ENCODE peak calls at places on chromosomes 3 and 15, in four cellular contexts. C is HepG2, H is HCT116, Z is AG09319. A is an unnamed sample.

GRCh38 chr15:25362545-25362944 is 76.3 kb downstream of the UBE3A start:
- DNase-seq in Z (no peak), H (no peak), C (no peak), A (no peak)

GRCh38 chr3:158791259-158791920 is 10.5 kb upstream of the MFSD1 start:
- DNase-seq in C (peak), H (peak), Z (no peak), A (peak)

GRCh38 chr3:98587654-98588532 is 5.5 kb downstream of the CPOX start:
- DNase-seq in C (no peak), Z (no peak), H (no peak), A (no peak)

GRCh38 chr3:88678747-88679146 is 428.7 kb upstream of the EPHA3 start:
- DNase-seq in C (no peak), H (no peak), Z (no peak), A (no peak)

GRCh38 chr3:197309528-197310361 is 11.3 kb upstream of the DLG1 start:
- DNase-seq in C (no peak), Z (peak), H (peak), A (peak)

GRCh38 chr15:66830358-66830757 is 128.3 kb downstream of the SMAD6 start:
- DNase-seq in H (no peak), C (no peak), Z (no peak), A (no peak)

GRCh38 chr3:71389911-71390573 is 193.5 kb downstream of the FOXP1 start:
- DNase-seq in C (peak), H (no peak), Z (no peak), A (peak)

GRCh38 chr3:177942911-177943310 is 593.3 kb upstream of the KCNMB2 start:
- DNase-seq in H (no peak), C (no peak), Z (no peak), A (no peak)

GRCh38 chr15:71705151-71705550 is 105.2 kb upstream of the NR2E3 start:
- DNase-seq in C (no peak), H (no peak), Z (no peak), A (no peak)

GRCh38 chr3:50157821-50158556 is 2.9 kb downstream of the SEMA3F start:
- DNase-seq in C (no peak), Z (no peak), H (no peak), A (no peak)

GRCh38 chr3:80097674-80098073 is 329.9 kb upstream of the ROBO1 start:
- DNase-seq in H (no peak), Z (no peak), C (no peak), A (no peak)

GRCh38 chr15:73637527-73637926 is 4.3 kb upstream of the NPTN start:
- DNase-seq in Z (no peak), C (no peak), H (no peak), A (no peak)

GRCh38 chr15:66186049-66186825 is 67.3 kb downstream of the MEGF11 start:
- DNase-seq in H (no peak), Z (no peak), C (no peak), A (no peak)

GRCh38 chr15:98620020-98620419 is 28.3 kb upstream of the IGF1R start:
- DNase-seq in Z (no peak), C (no peak), H (no peak), A (no peak)

GRCh38 chr3:31275038-31275562 is 257.6 kb upstream of the STT3B start:
- DNase-seq in Z (no peak), H (no peak), C (peak), A (peak)

GRCh38 chr3:197889204-197889930 is 60.6 kb upstream of the RPL35A start:
- DNase-seq in H (peak), Z (no peak), C (no peak), A (no peak)

GRCh38 chr3:23264413-23264812 is 61.3 kb downstream of the UBE2E2 start:
- DNase-seq in Z (no peak), H (no peak), C (no peak), A (peak)

GRCh38 chr3:51354172-51354571 is 30.9 kb upstream of the MANF start:
- DNase-seq in Z (no peak), C (no peak), H (no peak), A (no peak)

GRCh38 chr3:138511990-138512389 is 77.6 kb downstream of the ESYT3 start:
- DNase-seq in Z (no peak), H (no peak), C (no peak), A (no peak)

GRCh38 chr3:58074997-58075396 is 66.8 kb downstream of the FLNB start:
- DNase-seq in H (no peak), C (no peak), Z (no peak), A (no peak)

GRCh38 chr3:177382944-177383343 is 185.7 kb upstream of the TBL1XR1 start:
- DNase-seq in C (no peak), H (no peak), Z (no peak), A (no peak)

GRCh38 chr15:101540480-101541239 is 51.2 kb upstream of the PCSK6 start:
- DNase-seq in Z (no peak), C (peak), H (no peak), A (no peak)

GRCh38 chr3:8554725-8555621 is 53.4 kb downstream of the LMCD1 start:
- DNase-seq in Z (peak), H (no peak), C (no peak), A (peak)

GRCh38 chr3:55481067-55481917 is 5.8 kb downstream of the WNT5A start:
- DNase-seq in Z (peak), C (no peak), H (no peak), A (peak)

GRCh38 chr3:24680214-24680967 is 185.7 kb upstream of the THRB start:
- DNase-seq in H (peak), Z (no peak), C (peak), A (no peak)

GRCh38 chr3:109356442-109357155 is 19.3 kb upstream of the DPPA4 start:
- DNase-seq in H (no peak), Z (no peak), C (no peak), A (no peak)

GRCh38 chr3:67657192-67657591 is 2.8 kb upstream of the SUCLG2 start:
- DNase-seq in Z (no peak), C (no peak), H (no peak), A (no peak)

GRCh38 chr3:187130346-187131066 is 8.8 kb downstream of the RPL39L start:
- DNase-seq in H (no peak), Z (no peak), C (no peak), A (no peak)

GRCh38 chr3:185024406-185024805 is 128.5 kb downstream of the C3orf70 start:
- DNase-seq in C (no peak), Z (no peak), H (no peak), A (no peak)

GRCh38 chr15:60507596-60508424 is 28.9 kb upstream of the ICE2 start:
- DNase-seq in H (peak), C (peak), Z (peak), A (peak)

GRCh38 chr3:53224026-53224425 is 31.8 kb downstream of the TKT start:
- DNase-seq in Z (no peak), H (no peak), C (no peak), A (no peak)

GRCh38 chr3:72633534-72633933 is 214.7 kb downstream of the SHQ1 start:
- DNase-seq in H (no peak), Z (no peak), C (no peak), A (no peak)

GRCh38 chr15:23497710-23498111 is 50.7 kb upstream of the GOLGA6L2 start:
- DNase-seq in C (no peak), H (no peak), Z (no peak), A (no peak)
- TF ChIP-seq CTCF in C (peak), H (peak), Z (peak), A (peak)

DNA sequence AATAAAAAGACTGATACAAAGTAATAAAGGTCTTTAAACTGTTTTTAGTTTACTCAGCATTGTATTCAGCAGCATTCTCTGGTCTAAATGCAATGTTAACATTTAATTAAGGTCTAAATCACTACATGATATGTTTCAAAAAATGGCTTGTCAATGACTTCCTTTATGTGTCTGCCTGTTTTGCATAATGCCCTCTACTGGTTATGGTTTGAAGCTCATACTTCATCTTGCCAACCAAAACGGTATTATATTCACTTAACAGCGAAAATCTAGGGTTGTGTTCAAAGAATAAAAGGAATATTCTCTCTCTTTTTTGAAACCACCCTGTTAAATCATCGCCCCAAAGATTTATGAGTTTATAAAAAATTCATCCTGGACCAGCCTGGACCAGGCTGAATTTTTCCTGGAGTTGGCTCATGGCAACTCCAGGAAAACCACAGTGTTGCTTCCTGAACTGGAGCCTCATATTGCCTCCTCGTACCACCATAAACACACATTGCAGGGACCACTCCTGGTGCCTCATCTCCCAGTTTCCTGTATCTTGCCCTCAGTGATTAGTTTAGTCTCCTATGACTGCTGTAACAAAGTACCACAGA is 6.7 kb upstream of the NCEH1 start:
- DNase-seq in C (peak), H (peak), Z (no peak), A (no peak)
- TF ChIP-seq CTCF in C (peak), H (peak), Z (peak), A (peak)

GRCh38 chr3:107882881-107883280 is 207.9 kb downstream of the CD47 start:
- DNase-seq in Z (no peak), H (no peak), C (no peak), A (no peak)
- TF ChIP-seq CTCF in Z (no peak), H (no peak), C (no peak), A (no peak)

GRCh38 chr3:42680806-42681205 is 4.5 kb upstream of the KLHL40 start:
- DNase-seq in H (no peak), C (no peak), Z (no peak), A (no peak)
- TF ChIP-seq CTCF in H (no peak), C (no peak), Z (no peak), A (no peak)

DNA sequence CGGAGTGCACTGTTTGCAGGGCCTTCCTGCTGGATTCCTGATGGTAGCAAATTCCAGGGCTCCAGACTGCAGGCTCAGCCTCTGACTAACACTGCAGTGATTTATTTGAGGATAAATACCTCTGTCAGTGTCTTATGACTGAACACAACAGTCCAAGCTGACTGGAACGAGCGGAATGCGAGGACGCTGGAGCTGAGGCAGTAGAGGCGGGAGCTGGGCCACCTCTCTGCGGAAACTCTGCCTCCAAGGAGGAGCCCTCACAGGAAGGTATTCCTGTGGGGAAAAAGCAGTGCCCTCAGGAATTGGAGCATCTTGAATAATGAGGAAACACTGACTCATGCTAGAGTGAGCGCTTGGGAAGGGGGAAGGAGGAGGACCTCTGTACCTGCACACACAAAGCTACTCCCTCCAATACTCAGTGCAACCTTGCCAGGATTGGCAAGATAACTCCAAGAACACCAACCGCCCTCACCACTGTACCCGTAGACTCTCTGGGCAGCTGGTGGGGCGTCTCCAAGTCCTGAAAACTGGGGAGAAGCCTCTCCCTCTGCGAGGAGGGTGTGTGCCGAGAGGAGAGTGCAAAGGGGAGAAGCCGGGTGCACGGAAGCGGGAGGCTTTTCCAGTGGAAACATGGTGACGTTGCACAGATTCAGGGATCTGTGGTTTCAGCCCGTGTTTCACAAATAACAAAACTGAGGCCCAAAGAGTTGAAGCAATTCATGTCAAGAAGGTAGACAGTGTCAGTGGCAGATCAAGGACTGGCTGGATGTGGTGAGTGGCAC is 43.0 kb downstream of the VGLL4 start:
- DNase-seq in H (peak), C (peak), Z (peak), A (peak)
- TF ChIP-seq CTCF in H (no peak), C (no peak), Z (no peak), A (no peak)

GRCh38 chr15:82804575-82804949 is 1.3 kb downstream of the FSD2 start:
- DNase-seq in C (peak), Z (no peak), H (no peak), A (no peak)

GRCh38 chr15:82807920-82808633 is 1.4 kb upstream of the WHAMM start:
- DNase-seq in Z (no peak), C (no peak), H (no peak), A (no peak)

GRCh38 chr15:82808634-82809041 is 790 bp upstream of the WHAMM start:
- DNase-seq in H (no peak), C (peak), Z (no peak), A (no peak)

GRCh38 chr15:82803793-82804574 is 1.9 kb downstream of the FSD2 start:
- DNase-seq in Z (no peak), C (no peak), H (no peak), A (no peak)

DNA sequence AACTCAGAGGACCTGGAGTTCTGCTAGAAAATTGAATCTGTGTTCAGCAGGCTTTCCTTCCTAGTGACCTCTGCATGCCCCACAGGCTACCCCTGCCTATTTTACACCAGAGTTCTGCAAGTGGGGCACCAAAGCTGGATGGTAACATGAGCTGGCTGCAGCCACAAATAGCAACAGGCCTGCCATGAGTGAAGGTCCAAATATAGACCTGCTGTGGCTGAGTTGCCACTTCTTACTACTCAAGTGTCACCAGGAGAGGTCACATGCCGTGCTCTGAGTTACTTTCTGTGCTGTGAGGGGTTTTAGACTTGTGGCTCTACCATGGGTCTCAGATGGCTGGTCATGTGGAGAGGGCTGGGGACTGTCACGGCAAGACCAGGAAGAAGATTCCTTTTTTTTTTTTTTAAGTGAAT is at the start of gene FSD2:
- DNase-seq in C (no peak), H (no peak), Z (no peak), A (no peak)
- TF ChIP-seq CTCF in C (no peak), H (no peak), Z (no peak), A (no peak)

GRCh38 chr3:141729240-141729639 is 8.9 kb upstream of the RNF7 start:
- DNase-seq in C (no peak), Z (no peak), H (no peak), A (no peak)
- TF ChIP-seq CTCF in C (peak), Z (no peak), H (peak), A (peak)

DNA sequence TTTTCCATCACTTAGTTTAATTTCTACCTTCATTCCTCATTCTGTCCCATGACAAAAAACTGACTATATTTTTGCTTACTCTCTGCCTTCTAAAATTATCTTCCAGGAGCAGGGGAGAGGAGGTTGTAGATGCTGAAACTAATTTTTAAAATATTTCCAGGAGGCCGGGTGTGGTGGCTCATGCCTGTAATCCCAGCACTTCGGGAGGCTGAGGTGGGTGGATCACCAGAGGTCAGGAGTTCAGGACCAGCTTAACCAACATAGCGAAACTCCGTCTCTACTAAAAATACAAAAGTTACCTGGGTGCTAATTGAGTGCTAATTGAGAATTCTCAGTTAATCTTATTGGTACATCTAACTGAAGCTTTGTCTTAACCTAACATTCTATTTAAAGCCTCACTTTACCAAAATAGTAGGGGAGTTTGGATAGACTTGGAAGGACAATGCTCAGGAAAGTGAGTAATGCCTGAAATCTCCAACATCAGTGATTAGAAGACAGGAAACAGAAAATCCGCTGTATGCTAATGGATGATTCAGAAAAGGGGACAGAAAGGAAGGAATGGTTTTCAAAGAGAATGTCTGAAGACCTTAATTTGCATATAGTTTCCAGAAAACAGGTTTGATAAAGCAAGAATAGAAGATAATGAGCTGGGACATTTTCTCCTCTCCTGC is 336.1 kb downstream of the GBE1 start:
- DNase-seq in C (no peak), H (no peak), Z (no peak), A (no peak)
- TF ChIP-seq CTCF in C (no peak), H (no peak), Z (no peak), A (no peak)

GRCh38 chr3:62659660-62660059 is 215.6 kb downstream of the CADPS start:
- DNase-seq in C (no peak), H (no peak), Z (no peak), A (no peak)
- TF ChIP-seq CTCF in C (peak), H (no peak), Z (no peak), A (no peak)

A was measured in AG09309.